ENCODE peak calls at places on chromosomes 3 and 15, in seven cellular contexts. F is psoas muscle, R is thyroid gland, P is heart right ventricle, O is GM23338, W is astrocyte of the spinal cord, V is right atrium auricular region. J is an unnamed sample.

GRCh38 chr3:43327184-43327950 is 41.0 kb downstream of the SNRK start:
- DNase-seq in F (no peak), W (no peak), V (no peak), P (no peak), O (no peak), R (no peak), J (no peak)

GRCh38 chr3:133038089-133038730 is at the start of gene TMEM108:
- DNase-seq in F (peak), R (peak), O (peak), V (peak), W (peak), P (peak), J (peak)

GRCh38 chr3:147582642-147583041 is 173.5 kb downstream of the ZIC1 start:
- DNase-seq in W (no peak), P (no peak), V (no peak), F (no peak), R (no peak), O (no peak), J (no peak)

GRCh38 chr3:108623504-108623903 is 34.0 kb downstream of the DZIP3 start:
- DNase-seq in F (no peak), R (no peak), O (no peak), P (peak), V (no peak), W (no peak), J (no peak)

GRCh38 chr3:159848348-159849118 is 140.1 kb upstream of the IL12A start:
- DNase-seq in W (no peak), O (no peak), F (no peak), R (no peak), P (peak), V (no peak), J (no peak)

GRCh38 chr15:99451484-99451883 is 114.3 kb upstream of the MEF2A start:
- DNase-seq in O (no peak), P (peak), F (no peak), W (no peak), R (no peak), V (peak), J (peak)

GRCh38 chr3:119891944-119892721 is 110.2 kb downstream of the NR1I2 start:
- DNase-seq in V (no peak), O (peak), P (peak), W (peak), F (no peak), R (peak), J (no peak)

GRCh38 chr3:137867611-137868010 is 103.5 kb downstream of the SOX14 start:
- DNase-seq in O (no peak), V (no peak), R (no peak), F (no peak), W (no peak), P (no peak), J (no peak)

GRCh38 chr3:35643391-35643790 is 4.1 kb downstream of the ARPP21 start:
- DNase-seq in F (no peak), P (no peak), W (no peak), O (no peak), R (no peak), V (no peak), J (no peak)

GRCh38 chr3:65483475-65483874 is 555.2 kb downstream of the MAGI1 start:
- DNase-seq in R (peak), V (peak), W (peak), O (peak), P (peak), F (peak), J (peak)

GRCh38 chr3:197021729-197022404 is 7.8 kb downstream of the MELTF start:
- DNase-seq in V (no peak), W (no peak), F (no peak), O (no peak), P (no peak), R (no peak), J (peak)

GRCh38 chr3:150006774-150007173 is 36.1 kb upstream of the PFN2 start:
- DNase-seq in V (no peak), R (no peak), F (no peak), W (no peak), P (no peak), O (no peak), J (no peak)

GRCh38 chr15:75647370-75648155 is at the start of gene SNX33:
- DNase-seq in O (peak), P (peak), V (peak), F (peak), R (peak), W (peak), J (peak)

GRCh38 chr3:37745921-37746320 is 115.8 kb upstream of the CTDSPL start:
- DNase-seq in O (no peak), F (no peak), W (no peak), P (no peak), R (no peak), V (no peak), J (no peak)

GRCh38 chr3:119643528-119643927 is 16.9 kb downstream of the POPDC2 start:
- DNase-seq in R (no peak), F (no peak), W (peak), P (no peak), V (no peak), O (no peak), J (no peak)

GRCh38 chr3:45143673-45144670 is 2.2 kb downstream of the CDCP1 start:
- DNase-seq in W (no peak), O (no peak), V (no peak), F (no peak), P (no peak), R (peak), J (no peak)

GRCh38 chr15:93288718-93289117 is 199.7 kb upstream of the RGMA start:
- DNase-seq in O (no peak), W (no peak), P (no peak), R (no peak), F (no peak), V (no peak), J (no peak)

GRCh38 chr3:64691051-64691450 is 3.3 kb upstream of the ADAMTS9 start:
- DNase-seq in P (peak), V (peak), O (no peak), F (peak), W (no peak), R (no peak), J (no peak)

GRCh38 chr3:192467230-192468186 is 259.8 kb downstream of the FGF12 start:
- DNase-seq in V (no peak), O (peak), R (peak), P (peak), W (peak), F (no peak), J (no peak)

GRCh38 chr3:25041871-25042584 is 386.0 kb upstream of the RARB start:
- DNase-seq in P (no peak), V (no peak), W (no peak), F (no peak), O (no peak), R (no peak), J (no peak)
- H3K4me3 ChIP-seq in P (no peak), V (no peak), W (no peak), F (no peak), O (no peak), R (no peak), J (no peak)

GRCh38 chr3:15271030-15271429 is 61.4 kb downstream of the SH3BP5 start:
- DNase-seq in O (no peak), V (peak), P (no peak), F (no peak), R (no peak), W (no peak), J (peak)

GRCh38 chr3:15269091-15269989 is 63.0 kb downstream of the SH3BP5 start:
- DNase-seq in P (peak), W (peak), V (peak), F (peak), O (no peak), R (peak), J (peak)

GRCh38 chr3:15272431-15273196 is 59.8 kb downstream of the SH3BP5 start:
- DNase-seq in W (no peak), O (peak), F (no peak), R (no peak), V (peak), P (no peak), J (peak)

GRCh38 chr3:15273214-15273613 is 59.2 kb downstream of the SH3BP5 start:
- DNase-seq in V (no peak), O (no peak), P (no peak), F (no peak), R (no peak), W (no peak), J (peak)

GRCh38 chr3:15271785-15272381 is 60.5 kb downstream of the SH3BP5 start:
- DNase-seq in W (no peak), O (no peak), V (peak), F (no peak), R (no peak), P (peak), J (peak)
- H3K4me3 ChIP-seq in W (no peak), O (no peak), V (no peak), F (no peak), R (no peak), P (no peak), J (no peak)

GRCh38 chr3:157149136-157149696 is 10.7 kb downstream of the CCNL1 start:
- DNase-seq in O (no peak), V (no peak), F (no peak), W (no peak), R (no peak), P (no peak), J (no peak)
- H3K4me3 ChIP-seq in O (no peak), V (no peak), F (no peak), W (no peak), R (no peak), P (no peak), J (no peak)

GRCh38 chr15:28099555-28100140 is 533 bp upstream of the OCA2 start:
- DNase-seq in F (no peak), P (no peak), O (no peak), R (peak), V (no peak), W (no peak), J (no peak)
- H3K4me3 ChIP-seq in F (peak), P (peak), O (peak), R (peak), V (peak), W (peak), J (peak)

DNA sequence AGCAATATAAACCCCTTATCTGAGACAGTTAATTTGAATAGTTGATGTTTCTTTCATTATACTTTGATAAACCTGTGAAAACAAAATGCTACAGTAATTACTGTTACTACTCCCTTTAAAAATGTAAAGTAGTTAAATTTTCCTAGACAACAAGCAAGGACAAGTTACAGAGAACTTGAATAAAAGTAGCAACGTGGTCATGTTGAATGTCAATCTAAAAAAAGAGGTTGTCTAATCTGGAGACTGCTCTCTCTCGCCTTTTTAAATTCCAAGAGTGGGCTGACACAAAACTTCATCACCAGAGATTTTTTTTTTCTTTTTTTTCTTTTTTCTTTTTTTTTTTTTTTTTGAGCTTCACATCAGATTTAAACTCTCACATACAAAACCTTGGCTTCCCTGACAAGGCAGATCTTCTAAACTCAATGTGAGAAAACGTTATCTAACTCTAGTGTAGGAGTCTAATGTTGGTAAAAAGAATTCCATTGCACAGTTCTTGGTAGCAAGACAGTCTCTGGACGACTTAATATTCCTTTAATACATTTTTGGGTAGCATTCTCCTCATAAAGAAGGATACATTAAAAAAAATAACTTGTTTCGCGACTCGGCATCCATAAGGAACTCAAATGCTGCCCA is 4.1 kb downstream of the FOXP1 start:
- DNase-seq in O (no peak), P (no peak), F (no peak), R (no peak), V (no peak), W (no peak), J (no peak)
- H3K4me3 ChIP-seq in O (no peak), P (peak), F (peak), R (no peak), V (no peak), W (peak), J (peak)